ENCODE peak calls at places on chromosomes 1 and 21, in five cellular contexts. M is HepG2; K is CD8-positive, alpha-beta memory T cell; L is ovary; T is tibial artery. P is an unnamed sample.

GRCh38 chr1:150268342-150268705 is 492 bp downstream of the APH1A start:
- DNase-seq in M (no peak), K (peak; percentile 16), T (peak; percentile 51), L (peak; percentile 52), P (no peak)

GRCh38 chr1:202659974-202660373 is 50.3 kb downstream of the SYT2 start:
- DNase-seq in M (no peak), L (no peak), T (no peak), K (no peak), P (no peak)

GRCh38 chr1:232904566-232904965 is 45.8 kb upstream of the NTPCR start:
- DNase-seq in T (no peak), K (no peak), L (no peak), M (no peak), P (peak; percentile 23)

GRCh38 chr1:214664656-214665433 is 61.9 kb downstream of the CENPF start:
- DNase-seq in L (no peak), T (no peak), K (no peak), M (no peak), P (no peak)

GRCh38 chr1:12220890-12221289 is 8.9 kb upstream of the VPS13D start:
- DNase-seq in M (no peak), T (no peak), L (no peak), K (no peak), P (no peak)

GRCh38 chr21:22890656-22891055 is 1892.4 kb downstream of the NCAM2 start:
- DNase-seq in M (no peak), K (no peak), L (no peak), T (no peak), P (no peak)

GRCh38 chr1:167706363-167706762 is 15.4 kb upstream of the MPZL1 start:
- DNase-seq in K (no peak), M (no peak), L (no peak), T (no peak), P (no peak)

GRCh38 chr21:21997390-21998333 is 999.5 kb downstream of the NCAM2 start:
- DNase-seq in T (no peak), L (no peak), K (no peak), M (no peak), P (no peak)

GRCh38 chr1:218945050-218945449 is 228.6 kb upstream of the LYPLAL1 start:
- DNase-seq in M (no peak), T (no peak), K (no peak), L (no peak), P (peak; percentile 11)

GRCh38 chr1:221344693-221345092 is 397.2 kb downstream of the DUSP10 start:
- DNase-seq in K (no peak), T (no peak), L (no peak), M (no peak), P (no peak)

GRCh38 chr21:42091899-42092508 is 20.9 kb downstream of the UMODL1 start:
- DNase-seq in K (no peak), M (no peak), L (no peak), T (no peak), P (no peak)

GRCh38 chr1:188825471-188825870 is 1652.2 kb downstream of the BRINP3 start:
- DNase-seq in M (no peak), L (no peak), T (no peak), K (no peak), P (no peak)

GRCh38 chr1:221897312-221897711 is 155.4 kb upstream of the DUSP10 start:
- DNase-seq in K (no peak), L (no peak), T (no peak), M (no peak), P (no peak)

GRCh38 chr1:230147253-230148193 is 80.5 kb downstream of the GALNT2 start:
- DNase-seq in M (no peak), T (no peak), L (no peak), K (no peak), P (no peak)

GRCh38 chr21:41779659-41780058 is 12.8 kb upstream of the RIPK4 start:
- DNase-seq in T (no peak), M (no peak), K (no peak), L (no peak), P (no peak)

GRCh38 chr1:173448945-173449344 is 28.2 kb upstream of the PRDX6 start:
- DNase-seq in L (no peak), K (no peak), M (no peak), T (no peak), P (no peak)

GRCh38 chr1:173445164-173445563 is 32.0 kb upstream of the PRDX6 start:
- DNase-seq in M (no peak), L (no peak), T (no peak), K (no peak), P (no peak)

GRCh38 chr1:173444757-173445156 is 32.4 kb upstream of the PRDX6 start:
- DNase-seq in L (no peak), M (no peak), K (no peak), T (no peak), P (no peak)

GRCh38 chr1:173445656-173446055 is 31.5 kb upstream of the PRDX6 start:
- DNase-seq in T (no peak), L (no peak), M (no peak), K (no peak), P (no peak)

GRCh38 chr1:173447224-173447623 is 29.9 kb upstream of the PRDX6 start:
- DNase-seq in T (no peak), M (no peak), L (no peak), K (no peak), P (no peak)
- H3K4me1 ChIP-seq in T (no peaks in the 10 kb centered on the region), M (peaks cover 9% of the 10 kb centered on the region), L (no peaks in the 10 kb centered on the region), K (peaks cover 13% of the 10 kb centered on the region), P (peaks cover 7% of the 10 kb centered on the region)

DNA sequence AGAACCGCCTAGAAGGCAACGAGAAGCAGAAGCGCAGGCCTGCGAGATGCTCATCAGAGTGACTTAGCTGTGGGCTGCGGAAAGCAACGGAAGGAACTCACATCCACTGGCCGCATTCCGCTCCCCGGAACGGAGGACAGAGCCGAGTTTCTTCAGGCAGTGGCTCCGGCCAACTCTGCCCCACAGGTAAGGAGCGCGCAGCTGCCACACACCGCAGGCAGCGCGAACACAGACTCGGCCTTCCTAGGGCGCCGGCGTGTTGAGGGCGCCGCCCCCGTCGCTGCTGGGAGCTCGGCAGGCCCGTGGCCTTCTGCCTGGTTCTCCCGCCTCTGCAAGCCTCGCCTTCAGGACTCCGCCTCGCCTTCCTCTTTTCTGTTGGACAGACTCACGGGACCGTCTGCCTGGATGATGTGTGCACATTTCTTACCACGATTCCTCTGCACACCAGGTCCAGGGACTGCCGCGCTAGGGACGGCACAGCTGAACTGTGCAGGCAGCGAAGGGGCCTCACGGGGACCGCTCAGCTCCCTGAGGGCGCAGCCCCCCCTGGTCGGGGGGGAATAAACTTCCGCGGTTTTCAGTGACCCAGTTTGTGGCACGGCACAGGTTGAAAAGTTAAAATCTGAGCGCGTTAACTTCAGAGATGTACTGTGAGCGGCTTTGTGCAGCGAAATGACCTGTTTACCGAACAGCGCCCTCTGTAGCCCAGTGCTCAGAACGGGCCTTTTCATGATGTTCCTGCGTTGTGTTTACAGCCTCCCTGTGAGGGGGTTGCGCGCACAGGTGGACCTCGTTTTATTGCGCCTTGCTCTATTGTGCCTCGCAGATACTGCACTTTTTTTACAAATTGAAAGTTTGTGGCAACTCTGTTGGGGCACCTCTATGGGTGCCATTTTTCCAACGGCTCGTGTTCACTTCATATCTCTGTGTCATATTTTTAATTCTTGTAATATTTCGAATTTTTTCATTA is 15.8 kb downstream of the TCP10L start:
- DNase-seq in T (peak; percentile 81), L (peak; percentile 85), K (peak; percentile 71), M (peak; percentile 77), P (no peak)
- H3K27ac ChIP-seq in T (peak overlapping the region; percentile 70), L (peak overlapping the region; percentile 26), K (peak overlapping the region; percentile 21), M (peak overlapping the region; percentile 71), P (peak overlapping the region; percentile 60)

DNA sequence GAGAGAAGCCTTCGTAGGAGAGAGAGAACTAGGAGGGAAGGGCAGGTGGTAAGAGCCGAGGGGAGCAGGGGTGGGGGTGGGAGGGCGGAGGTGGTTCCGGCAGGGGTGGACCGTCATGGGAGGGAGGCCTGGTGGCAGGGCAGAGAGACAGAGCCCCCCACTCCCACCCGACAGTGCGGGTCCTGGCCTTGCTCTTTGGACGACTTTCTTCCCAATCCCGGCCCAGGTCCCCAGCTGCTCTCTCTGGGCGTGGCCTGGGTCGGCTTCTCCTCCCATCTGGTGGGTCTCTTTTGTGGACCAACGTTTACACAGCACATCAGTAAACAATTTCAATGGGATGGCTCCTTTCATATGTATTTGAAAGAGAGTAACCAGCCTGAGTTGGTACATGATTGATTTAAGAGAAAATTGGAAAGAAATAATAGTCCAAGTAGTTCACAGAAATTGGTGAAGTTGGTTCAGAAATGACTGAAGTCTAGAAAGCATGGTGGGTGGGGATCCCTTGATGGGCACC is 56.9 kb downstream of the LDLRAD2 start:
- DNase-seq in K (no peak), M (peak; percentile 16), T (no peak), L (no peak), P (no peak)
- H3K4me1 ChIP-seq in K (no peaks in the 10 kb centered on the region), M (peaks cover 32% of the 10 kb centered on the region), T (no peaks in the 10 kb centered on the region), L (peaks cover 5% of the 10 kb centered on the region), P (peaks cover 14% of the 10 kb centered on the region)

DNA sequence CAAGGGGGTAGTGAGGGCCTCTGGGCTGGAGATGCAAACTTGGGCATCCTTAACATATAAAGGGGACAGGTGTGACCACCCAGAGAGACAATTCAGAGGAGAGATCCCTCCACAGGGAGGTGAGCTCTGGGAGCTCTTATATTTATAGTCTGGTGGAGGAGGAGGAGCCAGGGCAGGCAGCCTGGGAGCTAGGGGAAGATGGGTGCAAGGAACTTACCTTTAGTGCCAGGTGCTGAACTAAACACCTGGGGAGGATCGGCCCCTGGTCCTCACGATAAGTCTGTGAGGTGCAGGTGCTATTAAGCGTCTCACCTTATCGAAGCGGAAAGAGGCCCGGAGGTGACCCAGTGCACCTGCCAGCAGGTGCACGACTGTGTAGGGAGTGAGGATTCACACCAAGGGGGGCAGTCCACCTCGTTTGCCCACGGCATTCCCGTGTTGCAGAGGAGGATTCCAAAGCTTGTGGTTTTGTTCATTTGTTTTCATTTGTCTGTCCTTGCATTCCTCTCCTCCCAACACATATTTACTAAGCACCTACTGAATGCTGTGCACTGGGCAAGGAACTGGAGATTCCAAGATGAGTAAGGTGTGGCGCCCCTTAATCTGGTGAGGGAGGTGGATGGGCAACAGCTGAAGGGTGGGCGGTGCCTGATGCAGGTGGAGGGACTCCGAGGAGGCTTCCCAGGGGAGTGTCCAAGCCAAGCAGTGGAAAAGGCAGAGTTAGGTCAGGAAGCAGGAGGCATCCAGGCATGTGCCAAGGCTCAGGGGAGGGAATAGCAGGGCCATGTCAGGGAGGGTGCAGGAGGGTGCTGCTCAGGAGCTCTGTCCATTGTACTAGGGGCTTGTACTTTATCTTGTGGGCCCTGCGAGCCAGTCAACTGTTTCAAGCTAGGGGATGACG is 11.4 kb downstream of the ARHGEF10L start:
- DNase-seq in L (no peak), M (no peak), T (no peak), K (no peak), P (no peak)
- H3K27ac ChIP-seq in L (no peak overlapping the region), M (no peak overlapping the region), T (peak overlapping the region; percentile 100), K (no peak overlapping the region), P (no peak overlapping the region)

DNA sequence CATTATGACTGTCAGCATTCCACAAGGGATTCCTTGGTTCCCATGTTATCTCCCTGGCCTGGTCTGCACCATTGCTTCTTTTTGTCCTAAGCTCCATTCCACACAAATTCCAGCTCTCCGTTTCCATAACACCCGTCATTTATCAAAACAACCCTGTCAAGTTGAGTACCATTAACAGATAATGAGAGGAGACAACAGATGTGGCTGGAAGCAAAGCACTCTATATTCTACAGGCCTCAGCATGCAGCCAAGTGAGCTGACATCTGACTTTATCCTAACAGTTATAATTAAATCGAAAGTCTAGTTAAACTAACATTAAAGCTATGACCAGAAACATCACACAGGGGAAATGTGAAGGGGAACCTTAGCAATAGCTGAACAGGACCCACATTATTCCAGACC is 110.4 kb downstream of the RERE start:
- DNase-seq in T (no peak), M (peak; percentile 54), K (no peak), L (no peak), P (no peak)
- H3K4me1 ChIP-seq in T (no peaks in the 10 kb centered on the region), M (peaks cover 76% of the 10 kb centered on the region), K (peaks cover 12% of the 10 kb centered on the region), L (peaks cover 2% of the 10 kb centered on the region), P (peaks cover 13% of the 10 kb centered on the region)

GRCh38 chr1:184407816-184408510 is 21.1 kb downstream of the C1orf21 start:
- DNase-seq in M (no peak), K (no peak), T (no peak), L (no peak), P (no peak)
- H3K27ac ChIP-seq in M (no peak overlapping the region), K (no peak overlapping the region), T (no peak overlapping the region), L (no peak overlapping the region), P (no peak overlapping the region)

P was measured in keratinocyte.